ENCODE peak calls at places on chromosomes 12 and 14, in eight cellular contexts. K, X, H, L, O, E, D and C are unnamed samples.

GRCh38 chr14:28952707-28953106 is 186.1 kb downstream of the FOXG1 start:
- DNase-seq in K (no peak), X (no peak), H (no peak), L (no peak), O (no peak), E (no peak), D (no peak), C (no peak)

GRCh38 chr14:101132588-101132987 is 229.1 kb upstream of the RTL1 start:
- DNase-seq in K (no peak), X (no peak), H (no peak), L (no peak), O (no peak), E (no peak), D (no peak), C (no peak)

GRCh38 chr14:101318271-101318670 is 243.0 kb upstream of the DIO3 start:
- DNase-seq in K (no peak), X (no peak), H (no peak), L (no peak), O (no peak), E (no peak), D (no peak), C (no peak)

GRCh38 chr12:78885466-78885865 is 20.9 kb downstream of the SYT1 start:
- DNase-seq in K (no peak), X (no peak), H (no peak), L (no peak), O (no peak), E (peak), D (no peak), C (no peak)

GRCh38 chr12:111068281-111068680 is 147.9 kb upstream of the MYL2 start:
- DNase-seq in K (no peak), X (no peak), H (no peak), L (no peak), O (no peak), E (no peak), D (no peak), C (no peak)

GRCh38 chr12:109033239-109034196 is 12.7 kb upstream of the SVOP start:
- DNase-seq in K (no peak), X (no peak), H (no peak), L (no peak), O (no peak), E (no peak), D (no peak), C (no peak)

GRCh38 chr12:131869871-131870418 is 24.5 kb upstream of the ULK1 start:
- DNase-seq in K (no peak), X (peak), H (peak), L (no peak), O (no peak), E (no peak), D (no peak), C (peak)

GRCh38 chr12:69120331-69120730 is 119.0 kb upstream of the CPSF6 start:
- DNase-seq in K (no peak), X (no peak), H (no peak), L (no peak), O (no peak), E (no peak), D (no peak), C (no peak)

GRCh38 chr12:1319215-1319614 is 275.2 kb downstream of the FBXL14 start:
- DNase-seq in K (no peak), X (peak), H (no peak), L (no peak), O (no peak), E (no peak), D (no peak), C (no peak)

GRCh38 chr12:57488397-57489156 is 709 bp downstream of the MARS1 start:
- DNase-seq in K (no peak), X (peak), H (peak), L (no peak), O (no peak), E (no peak), D (no peak), C (no peak)

GRCh38 chr12:88931598-88931997 is 351.3 kb upstream of the KITLG start:
- DNase-seq in K (no peak), X (no peak), H (peak), L (no peak), O (no peak), E (no peak), D (peak), C (no peak)

GRCh38 chr12:108576660-108577234 is 14.4 kb downstream of the ISCU start:
- DNase-seq in K (no peak), X (no peak), H (no peak), L (no peak), O (no peak), E (no peak), D (no peak), C (no peak)

GRCh38 chr14:24960816-24961215 is 89.1 kb downstream of the STXBP6 start:
- DNase-seq in K (no peak), X (peak), H (no peak), L (no peak), O (no peak), E (no peak), D (no peak), C (no peak)

GRCh38 chr12:108156717-108157116 is 27.6 kb downstream of the WSCD2 start:
- DNase-seq in K (no peak), X (no peak), H (no peak), L (no peak), O (no peak), E (no peak), D (no peak), C (no peak)

GRCh38 chr12:28035483-28035882 is 63.0 kb upstream of the PTHLH start:
- DNase-seq in K (no peak), X (peak), H (no peak), L (no peak), O (peak), E (no peak), D (no peak), C (peak)

GRCh38 chr14:55084648-55085441 is 33.4 kb downstream of the MAPK1IP1L start:
- DNase-seq in K (no peak), X (no peak), H (no peak), L (no peak), O (no peak), E (no peak), D (no peak), C (no peak)

GRCh38 chr14:74616507-74616906 is 4.5 kb upstream of the LTBP2 start:
- DNase-seq in K (no peak), X (peak), H (no peak), L (no peak), O (peak), E (no peak), D (no peak), C (peak)

GRCh38 chr12:22228022-22228875 is 106.3 kb downstream of the ST8SIA1 start:
- DNase-seq in K (no peak), X (peak), H (no peak), L (no peak), O (no peak), E (no peak), D (no peak), C (no peak)

DNA sequence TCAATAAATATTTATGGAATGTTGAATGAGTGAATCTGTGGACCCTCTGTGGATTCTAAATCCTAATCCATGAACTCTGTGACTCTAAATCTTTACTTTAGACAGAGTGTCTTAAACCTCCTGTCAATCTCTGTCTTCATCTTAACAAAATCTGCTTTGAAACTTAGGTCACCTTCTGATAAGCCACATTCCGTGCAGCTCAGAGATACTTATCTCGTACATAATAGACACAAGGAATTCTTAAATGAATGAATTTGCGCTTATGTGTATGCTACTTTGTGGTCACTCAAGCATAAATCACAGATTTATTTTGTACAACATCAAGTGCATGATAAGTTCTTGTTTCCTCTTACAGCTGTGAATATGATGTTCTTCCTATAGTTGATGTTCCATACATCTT is 2.2 kb upstream of the KRAS start:
- DNase-seq in K (no peak), X (no peak), H (no peak), L (no peak), O (no peak), E (no peak), D (no peak), C (no peak)
- TF ChIP-seq USF2 in K (no peak), X (no peak), H (no peak), L (no peak), O (no peak), E (no peak), D (no peak), C (no peak)

DNA sequence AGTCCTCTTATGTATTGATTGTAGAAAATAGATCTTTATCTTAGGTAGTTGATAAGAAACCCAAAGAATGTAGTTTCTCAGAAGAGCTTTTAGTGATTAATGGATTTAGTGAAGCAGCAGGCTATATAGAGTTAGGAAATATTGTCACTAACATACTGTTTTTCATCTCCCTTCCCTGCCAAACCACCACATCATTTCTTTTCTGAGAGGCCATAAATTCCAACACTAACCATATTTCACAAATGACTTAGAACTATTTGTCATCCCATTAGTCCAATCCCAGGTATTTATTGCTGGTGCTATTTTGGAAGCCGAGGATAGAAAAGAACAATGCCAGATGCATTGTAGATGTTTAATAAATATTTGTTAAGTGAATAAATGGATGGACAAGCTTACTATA is 185.7 kb downstream of the KICS2 start:
- DNase-seq in K (no peak), X (no peak), H (no peak), L (no peak), O (no peak), E (no peak), D (no peak), C (no peak)
- TF ChIP-seq USF2 in K (no peak), X (no peak), H (no peak), L (no peak), O (no peak), E (no peak), D (no peak), C (no peak)

DNA sequence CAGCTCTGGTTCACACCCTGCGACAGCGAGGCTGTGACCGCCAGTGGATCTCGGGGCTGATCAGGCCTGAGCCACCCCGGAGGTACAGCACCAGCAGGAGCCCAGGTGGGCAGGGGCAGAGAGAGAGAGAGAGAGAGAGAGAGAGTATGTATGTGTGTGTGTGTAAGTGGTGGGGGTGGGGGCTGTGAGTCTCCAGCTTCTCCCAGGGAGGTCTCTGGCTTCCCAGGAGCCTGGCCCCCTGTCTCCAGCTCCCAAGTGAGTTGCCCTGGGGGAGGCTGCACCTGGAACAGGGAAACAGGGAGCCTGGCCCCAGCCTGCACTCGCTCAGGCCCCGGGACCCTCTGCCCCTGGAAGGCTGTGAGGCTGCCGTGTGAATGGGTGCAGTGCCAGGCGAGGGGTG is 2.0 kb downstream of the C14orf180 start:
- DNase-seq in K (no peak), X (no peak), H (no peak), L (no peak), O (no peak), E (no peak), D (no peak), C (no peak)
- TF ChIP-seq USF2 in K (no peak), X (no peak), H (no peak), L (no peak), O (no peak), E (no peak), D (no peak), C (no peak)

DNA sequence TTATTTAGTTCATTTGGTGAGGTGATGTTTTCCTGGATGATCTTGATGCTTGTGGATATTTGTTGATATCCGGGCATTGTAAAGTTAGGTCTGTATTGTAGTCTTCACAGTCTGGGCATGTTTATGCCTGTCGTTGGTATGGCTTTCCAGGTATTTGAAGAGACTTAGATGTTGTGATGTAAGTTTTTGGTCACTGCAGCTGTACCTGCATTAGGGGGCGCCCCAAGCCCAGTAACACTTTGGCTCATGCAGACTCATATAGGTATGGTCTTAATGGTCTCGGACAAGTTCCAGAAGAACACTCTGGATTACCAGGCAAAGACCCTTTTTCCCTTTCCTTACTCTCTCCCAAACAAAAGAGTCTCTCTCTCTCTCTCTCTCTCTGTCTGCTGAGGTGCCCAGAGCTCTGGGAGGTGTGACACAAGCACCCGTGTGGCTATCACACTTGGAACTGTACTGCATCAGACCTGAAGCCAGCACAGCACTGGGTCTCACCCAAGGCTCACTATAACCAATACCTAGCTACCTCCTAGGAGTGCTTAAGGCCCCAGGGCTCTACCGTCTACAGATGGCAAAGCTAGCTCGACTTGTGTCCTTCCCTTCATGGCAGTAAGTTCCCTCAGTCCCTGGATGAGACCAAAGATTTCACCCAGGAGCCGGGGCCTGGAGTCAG is 425.8 kb upstream of the ATXN7L3B start:
- DNase-seq in K (peak), X (no peak), H (peak), L (no peak), O (peak), E (peak), D (peak), C (peak)
- TF ChIP-seq USF2 in K (no peak), X (no peak), H (no peak), L (no peak), O (no peak), E (no peak), D (no peak), C (no peak)